ENCODE peak calls at places on chromosomes 1 and 21, in seven cellular contexts. Z is HepG2; Y is CD8-positive, alpha-beta T cell; X is SK-N-SH; C is IMR-90; A is right lobe of liver; K is heart right ventricle. P is an unnamed sample.

GRCh38 chr1:46487818-46488218 is 1.8 kb upstream of the DMBX1 start:
- DNase-seq in X (no peak), Y (no peak), Z (no peak), C (no peak), K (no peak), A (no peak), P (peak; percentile 25)

GRCh38 chr1:21347072-21347581 is 56.9 kb upstream of the ECE1 start:
- DNase-seq in Z (no peak), C (no peak), Y (no peak), X (no peak), A (no peak), K (no peak), P (no peak)

GRCh38 chr1:4344065-4344753 is 310.2 kb upstream of the AJAP1 start:
- DNase-seq in Z (no peak), Y (no peak), A (no peak), K (no peak), X (no peak), C (no peak), P (no peak)

GRCh38 chr1:117686907-117687306 is 81.1 kb downstream of the TENT5C start:
- DNase-seq in Y (no peak), A (no peak), Z (peak; percentile 58), K (no peak), C (peak; percentile 65), X (no peak), P (peak; percentile 67)

GRCh38 chr21:33712022-33712803 is 69.9 kb downstream of the ITSN1 start:
- DNase-seq in C (no peak), Z (no peak), K (no peak), Y (no peak), X (no peak), A (no peak), P (peak; percentile 20)

GRCh38 chr1:154326546-154327465 is 1.5 kb downstream of the ATP8B2 start:
- DNase-seq in Y (no peak), Z (no peak), X (no peak), A (no peak), C (peak; percentile 64), K (peak; percentile 47), P (peak; percentile 56)

GRCh38 chr1:178688244-178688643 is 36.8 kb upstream of the RALGPS2 start:
- DNase-seq in A (no peak), X (no peak), Y (no peak), Z (no peak), K (no peak), C (peak; percentile 26), P (peak; percentile 63)

GRCh38 chr1:231590453-231591198 is 36.0 kb upstream of the DISC1 start:
- DNase-seq in Z (peak; percentile 44), X (peak; percentile 60), K (peak; percentile 49), Y (no peak), A (peak; percentile 46), C (peak; percentile 83), P (peak; percentile 82)

GRCh38 chr1:84000196-84000885 is 1.4 kb upstream of the TTLL7 start:
- DNase-seq in Z (no peak), A (no peak), C (no peak), K (no peak), X (no peak), Y (no peak), P (no peak)

DNA sequence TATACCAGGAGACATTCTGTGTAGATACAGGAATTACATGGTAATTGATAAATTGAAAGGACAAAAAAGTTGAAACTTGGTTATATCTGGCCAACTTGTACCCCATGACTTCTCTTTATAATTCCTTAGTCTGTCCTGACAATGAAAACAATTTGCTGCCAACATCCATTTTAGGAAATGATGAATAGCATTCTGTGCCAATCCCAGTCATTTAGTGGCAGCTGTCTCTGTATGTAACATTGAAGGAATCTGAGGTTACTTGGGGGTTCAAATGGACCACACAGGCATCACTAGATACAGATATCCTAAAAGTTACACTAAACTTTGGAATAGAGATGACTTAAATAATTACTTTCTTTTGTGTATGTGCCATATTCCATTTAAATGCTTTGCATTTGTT is 38.2 kb downstream of the DHX9 start:
- DNase-seq in C (no peak), Z (no peak), A (no peak), K (no peak), X (no peak), Y (no peak), P (no peak)
- TF ChIP-seq CTCF in C (no peak), Z (no peak), A (no peak), K (no peak), X (no peak), Y (no peak), P (no peak)

GRCh38 chr1:97986041-97987005 is 65.5 kb upstream of the DPYD start:
- DNase-seq in A (no peak), Z (no peak), X (no peak), K (no peak), Y (no peak), C (peak; percentile 64), P (peak; percentile 17)
- H3K4me3 ChIP-seq in A (no peak overlapping the region), Z (no peak overlapping the region), X (no peak overlapping the region), K (no peak overlapping the region), Y (no peak overlapping the region), C (no peak overlapping the region), P (no peak overlapping the region)

DNA sequence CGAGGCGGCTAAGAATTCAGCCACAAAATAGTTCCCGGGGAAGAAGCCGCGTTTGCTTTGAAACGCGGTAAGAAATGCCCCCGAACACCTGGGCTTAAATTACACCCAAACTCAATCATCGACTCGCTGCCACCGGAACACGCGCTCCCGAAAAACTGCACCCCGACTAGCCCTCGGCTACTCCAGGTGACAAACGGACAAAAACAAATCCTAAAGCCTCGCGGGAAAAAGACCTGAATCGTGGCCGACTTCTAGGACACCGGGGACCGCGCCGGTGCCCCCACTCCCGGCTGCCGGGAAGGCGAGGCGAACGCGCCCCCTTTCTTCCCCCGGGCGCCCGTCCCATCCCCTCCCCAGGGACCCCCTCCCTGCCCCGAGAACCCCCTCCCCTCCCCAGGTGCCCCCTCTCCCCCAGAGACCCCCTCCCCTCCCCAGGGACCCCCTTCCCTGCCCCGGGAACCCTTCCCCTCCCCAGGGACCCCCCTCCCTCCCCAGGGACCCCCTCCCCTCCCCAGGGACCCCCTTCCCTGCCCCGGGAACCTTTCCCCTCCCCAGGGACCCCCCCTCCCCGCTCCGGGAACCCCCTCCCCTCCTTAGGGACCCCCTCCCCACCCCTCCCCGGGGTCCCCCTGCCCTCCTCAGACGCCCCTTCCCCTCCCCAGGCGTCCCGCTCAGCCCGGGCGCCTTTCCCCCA is 606 bp downstream of the C1orf159 start:
- DNase-seq in Y (no peak), Z (no peak), A (no peak), C (no peak), K (no peak), X (no peak), P (no peak)
- TF ChIP-seq CTCF in Y (no peak), Z (no peak), A (no peak), C (no peak), K (no peak), X (no peak), P (no peak)

DNA sequence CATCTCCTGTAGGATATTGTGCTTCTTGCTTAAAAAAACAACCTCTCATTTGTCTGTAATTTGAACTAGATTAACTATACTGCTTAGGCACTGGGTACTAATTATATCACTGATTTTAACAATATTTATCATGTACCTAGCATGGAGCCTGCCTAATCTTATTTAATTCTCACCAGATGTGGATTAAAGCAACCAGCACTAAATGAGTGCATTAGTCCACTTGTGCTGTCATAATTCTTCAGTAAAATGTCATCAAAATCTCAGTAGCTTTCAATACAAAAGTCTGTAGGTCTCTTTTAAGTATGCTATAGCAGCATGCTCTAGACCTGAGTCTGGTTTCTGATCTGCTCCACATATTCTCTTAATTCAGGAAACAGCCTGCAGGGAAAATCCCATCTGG is 368.1 kb downstream of the NCAM2 start:
- DNase-seq in X (peak; percentile 4), C (no peak), Y (no peak), Z (no peak), A (no peak), K (no peak), P (no peak)
- H3K4me3 ChIP-seq in X (no peak overlapping the region), C (no peak overlapping the region), Y (no peak overlapping the region), Z (no peak overlapping the region), A (no peak overlapping the region), K (no peak overlapping the region), P (no peak overlapping the region)

GRCh38 chr1:81559662-81560350 is 240.9 kb upstream of the ADGRL2 start:
- DNase-seq in Z (no peak), X (no peak), A (no peak), C (no peak), Y (no peak), K (no peak), P (peak; percentile 24)
- TF ChIP-seq CTCF in Z (no peak), X (peak; percentile 45), A (no peak), C (no peak), Y (no peak), K (no peak), P (peak; percentile 36)

DNA sequence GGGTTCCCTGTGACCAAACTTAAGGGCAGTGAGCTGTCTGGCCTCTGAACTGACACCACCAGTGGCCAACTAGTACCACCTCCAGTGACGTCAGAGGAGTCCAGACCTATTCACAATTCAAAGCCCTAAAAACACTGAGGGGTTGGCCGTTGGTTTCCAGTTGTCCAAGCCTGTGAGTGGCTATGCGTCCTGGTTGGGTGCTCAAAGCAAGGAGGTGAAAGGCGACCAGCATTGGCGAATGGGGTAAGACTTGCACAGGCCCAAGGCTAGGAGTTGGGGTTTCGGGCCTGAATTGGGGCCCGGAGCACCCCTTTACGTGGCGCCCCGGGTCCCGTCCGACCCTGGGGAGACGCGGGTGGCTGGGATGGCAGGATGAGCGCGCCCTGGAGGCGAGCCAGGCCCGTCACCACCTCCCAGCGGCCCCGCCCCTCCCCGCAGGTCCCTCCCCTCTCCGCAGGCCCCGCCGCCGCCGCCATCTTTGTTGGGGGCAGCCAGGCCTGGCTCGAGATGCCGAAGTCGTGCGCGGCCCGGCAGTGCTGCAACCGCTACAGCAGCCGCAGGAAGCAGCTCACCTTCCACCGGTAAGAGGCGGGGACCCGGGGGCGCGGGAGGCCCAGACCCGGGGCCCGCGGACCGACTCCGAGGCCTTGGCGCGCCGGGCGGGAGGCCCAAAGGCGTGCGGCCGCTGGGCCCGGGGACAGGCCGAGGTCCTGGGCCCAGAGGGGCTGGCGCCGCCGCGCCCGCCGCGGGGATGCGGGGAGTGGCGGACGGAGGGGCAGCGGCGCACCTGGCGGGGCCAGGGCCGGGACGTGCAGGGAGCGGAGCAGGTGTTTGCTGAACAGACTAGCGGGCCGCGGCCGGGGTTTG is at the start of gene THAP3:
- DNase-seq in Z (peak; percentile 73), C (peak; percentile 85), Y (peak; percentile 85), K (peak; percentile 89), A (peak; percentile 93), X (peak; percentile 98), P (peak; percentile 86)
- H3K4me3 ChIP-seq in Z (peak within 1 kb of the TSS; percentile 88), C (peak within 1 kb of the TSS; percentile 67), Y (peak within 1 kb of the TSS; percentile 69), K (peak within 1 kb of the TSS; percentile 91), A (peak within 1 kb of the TSS; percentile 70), X (peak within 1 kb of the TSS; percentile 82), P (peak within 1 kb of the TSS; percentile 71)

GRCh38 chr1:62294211-62294610 is 25.0 kb downstream of the KANK4 start:
- DNase-seq in Z (peak; percentile 40), A (no peak), X (peak; percentile 45), K (no peak), Y (no peak), C (no peak), P (no peak)
- TF ChIP-seq CTCF in Z (peak; percentile 57), A (no peak), X (peak; percentile 24), K (peak; percentile 14), Y (no peak), C (no peak), P (no peak)

DNA sequence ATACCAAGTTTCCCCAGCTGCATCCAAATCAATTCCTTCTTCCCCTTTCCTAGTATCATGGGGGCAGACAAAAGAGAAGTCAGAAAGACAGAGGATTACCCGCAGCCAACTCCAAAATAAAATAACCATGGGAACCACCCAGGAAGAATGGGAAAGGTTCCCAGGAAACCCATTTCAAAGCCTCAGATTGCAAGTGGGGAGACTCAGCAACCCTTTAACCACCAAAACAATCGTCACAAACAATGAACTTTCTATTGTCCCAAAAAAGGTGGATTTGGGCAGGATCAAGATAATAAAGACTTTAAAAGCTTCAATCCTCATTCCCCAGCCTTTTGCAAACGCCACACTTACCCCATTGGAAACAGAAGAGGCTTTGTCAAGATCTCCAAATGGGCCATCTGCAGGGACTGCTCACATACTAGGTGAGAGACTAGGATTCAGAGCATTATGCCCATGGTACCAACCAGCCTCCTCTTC is 5.1 kb downstream of the TIAM1 start:
- DNase-seq in K (no peak), Y (no peak), Z (no peak), A (no peak), X (no peak), C (no peak), P (no peak)
- H3K4me3 ChIP-seq in K (no peak overlapping the region), Y (no peak overlapping the region), Z (no peak overlapping the region), A (no peak overlapping the region), X (no peak overlapping the region), C (no peak overlapping the region), P (no peak overlapping the region)